ENCODE peak calls at places on chromosomes 7 and 10, in eight cellular contexts. M is HuH-7; T is stimulated activated CD4-positive, alpha-beta T cell treated with anti-CD3 and anti-CD28 coated beads, Interleukin-2, amount 100 ng/mL, for 48 hours; F is NB4; Y is heart right ventricle; J is iPS-NIHi11; U is gastrocnemius medialis; L is fibroblast of mammary gland. B is an unnamed sample.
A peak's percentile ranks its signal among the peaks of the same experiment; 100 is the strongest.

GRCh38 chr7:101518348-101518747 is 110.7 kb downstream of the MYL10 start:
- DNase-seq in M (no peak), F (no peak), T (no peak), J (no peak), U (no peak), Y (no peak), L (peak; percentile 47), B (no peak)

GRCh38 chr7:17654940-17655339 is 285.4 kb downstream of the SNX13 start:
- DNase-seq in U (no peak), L (no peak), T (no peak), M (no peak), F (no peak), Y (no peak), J (no peak), B (no peak)

GRCh38 chr10:4656576-4657194 is 169.3 kb upstream of the AKR1E2 start:
- DNase-seq in T (peak; percentile 25), Y (peak; percentile 70), L (peak; percentile 86), F (peak; percentile 54), U (peak; percentile 55), J (peak; percentile 52), M (peak; percentile 28), B (peak; percentile 72)

GRCh38 chr7:47574473-47575328 is 7.2 kb downstream of the TNS3 start:
- DNase-seq in F (peak; percentile 96), M (no peak), Y (peak; percentile 47), U (peak; percentile 48), J (no peak), L (no peak), T (no peak), B (peak; percentile 95)

GRCh38 chr7:91559947-91560346 is 295.7 kb downstream of the FZD1 start:
- DNase-seq in L (no peak), Y (no peak), F (no peak), T (no peak), J (no peak), U (no peak), M (no peak), B (no peak)

GRCh38 chr10:96118604-96119450 is 11.3 kb upstream of the ZNF518A start:
- DNase-seq in J (peak; percentile 22), U (no peak), L (no peak), T (no peak), M (peak; percentile 65), Y (no peak), F (no peak), B (no peak)

GRCh38 chr7:34991938-34992840 is 45.1 kb downstream of the DPY19L1 start:
- DNase-seq in Y (no peak), U (no peak), T (peak; percentile 15), M (no peak), J (no peak), L (peak; percentile 44), F (no peak), B (peak; percentile 46)

GRCh38 chr7:2040893-2041270 is 191.9 kb downstream of the MAD1L1 start:
- DNase-seq in U (no peak), L (no peak), J (no peak), M (no peak), T (no peak), F (no peak), Y (no peak), B (no peak)

GRCh38 chr10:125061557-125062243 is 98.7 kb downstream of the CTBP2 start:
- DNase-seq in T (no peak), F (peak; percentile 54), M (no peak), Y (no peak), J (no peak), U (peak; percentile 38), L (no peak), B (peak; percentile 81)

GRCh38 chr7:131683536-131684125 is 127.2 kb upstream of the PODXL start:
- DNase-seq in T (no peak), U (no peak), J (no peak), L (no peak), M (no peak), F (no peak), Y (no peak), B (peak; percentile 21)

GRCh38 chr10:132806126-132807061 is 20.4 kb upstream of the NKX6-2 start:
- DNase-seq in T (no peak), J (no peak), Y (no peak), M (no peak), U (no peak), L (no peak), F (no peak), B (no peak)

GRCh38 chr7:30469303-30469702 is 9.3 kb downstream of the NOD1 start:
- DNase-seq in F (no peak), Y (peak; percentile 90), T (no peak), U (no peak), M (peak; percentile 60), L (peak; percentile 100), J (peak; percentile 75), B (no peak)

B was measured in Karpas-422.